ENCODE peak calls at places on chromosomes 1 and 21, in four cellular contexts. K, R, B and Z are unnamed samples.

GRCh38 chr1:102879439-102879993 is 228.8 kb downstream of the COL11A1 start:
- DNase-seq in K (no peak), R (no peak), B (no peak), Z (no peak)

GRCh38 chr1:42931911-42932422 is 26.7 kb downstream of the SLC2A1 start:
- DNase-seq in K (peak; percentile 51), R (peak; percentile 83), B (peak; percentile 30), Z (no peak)

GRCh38 chr1:180255538-180256352 is 25.7 kb downstream of the LHX4 start:
- DNase-seq in K (no peak), R (no peak), B (no peak), Z (no peak)

GRCh38 chr1:233714631-233715217 is 100.8 kb downstream of the KCNK1 start:
- DNase-seq in K (no peak), R (no peak), B (no peak), Z (no peak)

GRCh38 chr1:110336300-110337039 is 2.7 kb upstream of the RBM15 start:
- DNase-seq in K (no peak), R (no peak), B (no peak), Z (peak; percentile 9)

GRCh38 chr1:70768211-70768610 is 279.4 kb downstream of the PTGER3 start:
- DNase-seq in K (no peak), R (no peak), B (no peak), Z (no peak)

GRCh38 chr21:45640888-45641479 is 2.5 kb upstream of the PCBP3 start:
- DNase-seq in K (no peak), R (no peak), B (peak; percentile 77), Z (no peak)

GRCh38 chr1:47023268-47024137 is at the start of gene CYP4X1:
- DNase-seq in K (no peak), R (no peak), B (peak; percentile 71), Z (peak; percentile 29)

GRCh38 chr1:176271572-176271971 is 64.5 kb upstream of the COP1 start:
- DNase-seq in K (no peak), R (no peak), B (no peak), Z (no peak)

GRCh38 chr1:161330346-161330745 is 16.2 kb downstream of the SDHC start:
- DNase-seq in K (no peak), R (no peak), B (no peak), Z (peak; percentile 7)

DNA sequence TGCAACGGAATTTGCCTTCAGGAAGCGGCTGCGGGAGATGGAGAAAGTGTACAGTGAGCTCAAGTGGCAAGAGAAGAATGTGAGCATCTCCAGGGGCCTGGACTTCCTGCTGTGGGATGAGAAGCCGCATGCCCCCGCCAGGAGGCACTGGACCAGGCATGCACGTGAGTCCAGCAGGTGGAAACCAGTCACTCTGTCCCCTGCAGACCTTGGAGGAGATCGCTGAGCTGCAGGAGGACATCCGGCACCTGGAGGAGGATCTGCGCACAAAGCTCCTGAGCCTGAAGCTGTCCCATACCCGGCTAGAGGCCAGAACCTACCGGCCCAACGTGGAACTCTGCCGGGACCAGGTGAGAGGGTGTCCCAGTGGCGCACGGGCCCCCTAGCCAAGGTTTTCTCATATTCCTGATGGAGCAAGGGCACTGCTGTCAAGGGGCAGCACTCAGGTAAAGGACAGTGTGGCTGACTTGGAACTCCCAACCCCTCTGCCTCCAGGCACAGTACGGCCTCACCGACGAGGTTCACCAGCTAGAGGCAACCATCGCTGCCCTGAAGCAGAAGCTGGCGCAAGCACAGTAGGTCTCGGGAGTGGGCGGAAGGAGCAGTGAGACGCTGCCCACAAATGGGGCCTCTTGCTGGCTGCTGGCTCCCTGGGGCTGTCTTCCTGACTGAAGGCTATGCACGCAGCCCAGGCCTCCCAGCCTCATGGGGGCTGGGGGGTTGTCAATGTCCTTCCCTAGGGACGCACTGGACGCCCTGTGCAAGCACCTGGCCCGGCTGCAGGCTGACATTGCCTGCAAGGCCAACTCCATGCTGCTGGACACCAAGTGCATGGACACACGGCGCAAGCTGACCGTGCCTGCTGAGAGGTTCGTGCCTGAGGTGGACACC is 1.2 kb upstream of the ADPRS start:
- DNase-seq in K (peak; percentile 59), R (no peak), B (no peak), Z (no peak)
- H3K27me3 ChIP-seq in K (no peaks in the 10 kb centered on the region), R (peaks cover 5% of the 10 kb centered on the region), B (peaks cover 9% of the 10 kb centered on the region), Z (no peaks in the 10 kb centered on the region)

DNA sequence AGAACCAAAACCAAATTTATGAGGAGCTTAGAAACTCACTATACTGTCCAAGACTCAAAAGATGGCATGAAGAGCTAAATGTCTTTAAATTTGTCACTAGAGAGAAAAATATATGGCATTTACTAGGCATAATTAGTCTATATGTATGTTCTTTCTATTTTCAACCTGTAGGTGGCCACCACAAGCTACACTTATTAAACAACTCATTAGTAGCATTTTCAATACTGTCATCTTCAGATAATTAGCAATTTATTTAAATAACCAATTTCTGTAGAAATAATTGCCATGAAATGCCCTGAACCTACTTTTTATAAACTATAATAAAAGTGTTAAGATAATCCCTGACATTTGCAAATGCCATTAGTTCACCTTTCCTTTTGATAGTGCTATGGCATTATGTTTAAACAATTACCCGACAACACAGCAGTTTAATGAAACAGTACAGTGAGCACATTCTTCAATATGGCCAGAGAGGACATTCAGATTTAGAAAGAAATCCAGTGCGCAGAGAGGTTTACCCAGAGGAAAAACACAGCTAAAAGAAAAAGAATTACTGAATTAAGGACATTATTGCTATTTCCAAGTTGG is 522.5 kb downstream of the PTBP2 start:
- DNase-seq in K (no peak), R (no peak), B (peak; percentile 28), Z (no peak)
- H3K4me3 ChIP-seq in K (no peak overlapping the region), R (no peak overlapping the region), B (no peak overlapping the region), Z (no peak overlapping the region)

DNA sequence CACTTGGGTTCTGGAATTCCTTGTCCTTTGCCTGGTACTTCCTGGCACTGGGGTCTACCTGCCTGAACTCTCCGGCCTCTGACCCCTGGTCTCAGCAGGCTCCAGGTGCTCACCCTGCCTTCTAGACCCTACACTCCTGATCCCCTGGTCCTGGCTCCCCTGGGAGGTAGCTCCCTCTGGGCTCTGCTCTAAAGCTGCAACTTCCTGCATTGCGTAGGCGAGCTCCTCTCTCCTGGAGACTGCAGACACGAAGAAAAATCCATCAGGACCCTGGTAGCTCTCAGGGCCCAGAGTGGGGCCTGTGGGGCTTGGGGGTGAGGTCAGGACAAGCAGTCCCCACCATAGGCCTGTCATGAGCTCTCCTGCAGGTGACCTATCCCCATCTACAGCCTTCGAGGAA is 7.9 kb upstream of the PLEKHG5 start:
- DNase-seq in K (no peak), R (no peak), B (no peak), Z (no peak)
- H3K27me3 ChIP-seq in K (peaks cover 85% of the 10 kb centered on the region), R (no peaks in the 10 kb centered on the region), B (peaks cover 30% of the 10 kb centered on the region), Z (no peaks in the 10 kb centered on the region)

DNA sequence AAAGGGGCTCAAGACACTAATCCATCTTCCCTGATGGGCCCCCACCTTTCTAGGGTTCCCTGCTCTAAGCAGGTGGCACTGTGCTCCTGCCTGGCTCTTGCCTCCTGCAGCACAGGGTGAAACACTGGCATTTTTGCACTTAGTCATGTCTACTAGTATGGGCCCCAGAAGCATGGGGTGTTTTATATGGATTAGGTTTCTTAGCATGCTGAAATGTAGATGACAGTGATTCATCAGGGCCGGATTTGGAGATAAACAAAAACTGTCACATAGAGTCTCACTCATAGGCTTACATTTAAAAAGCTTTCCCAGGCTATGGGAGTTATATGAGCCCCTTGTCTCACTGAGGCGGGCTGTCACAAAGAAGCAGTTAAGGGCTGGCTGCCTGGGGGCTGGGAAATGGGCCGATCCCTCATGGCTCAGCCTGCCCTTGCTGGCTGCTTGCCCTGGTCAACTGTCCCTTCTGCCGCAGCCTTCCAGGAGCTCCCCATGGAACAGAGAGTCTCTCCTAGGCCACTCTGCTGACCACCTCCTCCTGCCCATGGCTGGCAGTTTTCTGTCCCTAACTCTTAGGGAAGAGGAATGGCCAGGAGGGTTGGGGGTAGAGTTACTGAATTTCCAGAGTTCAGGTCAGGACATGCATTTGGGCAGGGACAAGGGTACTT is 6.5 kb downstream of the GALNT2 start:
- DNase-seq in K (no peak), R (no peak), B (no peak), Z (no peak)
- H3K4me3 ChIP-seq in K (no peak overlapping the region), R (no peak overlapping the region), B (no peak overlapping the region), Z (no peak overlapping the region)

GRCh38 chr1:30410153-30410851 is 313.1 kb downstream of the MATN1 start:
- DNase-seq in K (no peak), R (peak; percentile 8), B (no peak), Z (no peak)

GRCh38 chr1:30407030-30407861 is 316.1 kb downstream of the MATN1 start:
- DNase-seq in K (no peak), R (peak; percentile 7), B (no peak), Z (no peak)

GRCh38 chr1:30409476-30410152 is 313.8 kb downstream of the MATN1 start:
- DNase-seq in K (no peak), R (peak; percentile 6), B (no peak), Z (no peak)

GRCh38 chr1:30405631-30406212 is 317.7 kb downstream of the MATN1 start:
- DNase-seq in K (no peak), R (no peak), B (no peak), Z (no peak)

GRCh38 chr1:30407862-30408580 is 315.4 kb downstream of the MATN1 start:
- DNase-seq in K (no peak), R (peak; percentile 1), B (no peak), Z (no peak)
- H3K27me3 ChIP-seq in K (peaks cover 26% of the 10 kb centered on the region), R (no peaks in the 10 kb centered on the region), B (no peaks in the 10 kb centered on the region), Z (no peaks in the 10 kb centered on the region)

DNA sequence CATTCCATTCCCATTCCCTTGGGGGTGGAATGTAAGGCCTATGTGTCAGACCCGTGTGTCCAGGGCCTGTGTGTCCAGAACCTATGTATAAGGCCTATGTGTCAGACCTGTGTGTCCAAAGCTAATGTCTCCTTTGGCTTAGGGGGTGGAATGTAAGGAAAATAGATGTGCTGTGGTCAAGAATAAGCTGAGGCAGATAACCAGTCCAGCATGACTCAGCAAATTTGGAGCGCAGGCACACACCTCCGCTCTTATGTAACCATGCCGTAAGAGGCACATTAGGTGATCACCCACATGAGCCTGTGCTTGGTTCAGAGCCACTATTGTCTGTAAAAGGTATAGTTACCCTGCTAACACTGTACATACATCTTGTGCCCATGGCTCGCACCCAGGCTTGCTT is 150.8 kb upstream of the SGIP1 start:
- DNase-seq in K (no peak), R (no peak), B (peak; percentile 45), Z (no peak)
- H3K4me3 ChIP-seq in K (no peak overlapping the region), R (no peak overlapping the region), B (no peak overlapping the region), Z (no peak overlapping the region)

DNA sequence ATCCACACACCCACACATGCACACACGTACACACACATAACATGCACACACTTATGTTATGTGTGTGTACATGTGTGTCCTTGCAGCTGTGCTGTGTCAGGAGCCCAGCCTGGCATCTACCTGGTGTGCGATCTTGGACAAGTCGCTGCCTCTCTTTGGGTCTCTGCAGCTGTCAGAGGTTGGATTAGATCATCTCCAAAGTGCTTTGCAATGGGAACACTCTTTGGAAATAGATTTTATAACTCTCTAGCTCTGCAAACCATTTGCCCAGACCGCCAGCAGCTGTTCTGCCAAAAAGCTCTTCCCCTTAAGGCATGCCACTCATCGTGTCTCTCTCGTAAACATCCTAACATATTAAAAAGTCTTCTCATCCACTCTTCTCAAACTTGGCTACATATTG is 4.7 kb downstream of the PKP1 start:
- DNase-seq in K (no peak), R (no peak), B (no peak), Z (no peak)
- H3K27me3 ChIP-seq in K (peaks cover 96% of the 10 kb centered on the region), R (peaks cover 4% of the 10 kb centered on the region), B (peaks cover 26% of the 10 kb centered on the region), Z (no peaks in the 10 kb centered on the region)

GRCh38 chr1:1461721-1462317 is 9.7 kb upstream of the ATAD3B start:
- DNase-seq in K (no peak), R (no peak), B (no peak), Z (no peak)
- H3K4me3 ChIP-seq in K (no peak overlapping the region), R (no peak overlapping the region), B (no peak overlapping the region), Z (no peak overlapping the region)

GRCh38 chr1:72780212-72780611 is 497.9 kb upstream of the NEGR1 start:
- DNase-seq in K (no peak), R (no peak), B (no peak), Z (no peak)

GRCh38 chr1:72777918-72778317 is 495.6 kb upstream of the NEGR1 start:
- DNase-seq in K (no peak), R (no peak), B (peak; percentile 16), Z (no peak)

GRCh38 chr1:72781038-72781437 is 498.7 kb upstream of the NEGR1 start:
- DNase-seq in K (no peak), R (no peak), B (no peak), Z (no peak)
- H3K27me3 ChIP-seq in K (no peaks in the 10 kb centered on the region), R (no peaks in the 10 kb centered on the region), B (no peaks in the 10 kb centered on the region), Z (no peaks in the 10 kb centered on the region)